ENCODE peak calls at places on chromosome 17, in four cellular contexts. N, W, Y and O are unnamed samples.

GRCh38 chr17:45147102-45147580 is 1.1 kb upstream of the HEXIM1 start:
- DNase-seq in N (no peak), W (no peak), Y (no peak), O (no peak)

GRCh38 chr17:18129041-18129502 is 20.5 kb downstream of the MYO15A start:
- DNase-seq in N (no peak), W (no peak), Y (no peak), O (peak)

GRCh38 chr17:65345261-65346060 is 208.3 kb downstream of the RGS9 start:
- DNase-seq in N (no peak), W (no peak), Y (no peak), O (no peak)

GRCh38 chr17:20823890-20824289 is 218.9 kb downstream of the USP22 start:
- DNase-seq in N (no peak), W (no peak), Y (no peak), O (no peak)

GRCh38 chr17:39927928-39928867 is 666 bp downstream of the LRRC3C start:
- DNase-seq in N (peak), W (peak), Y (peak), O (peak)

GRCh38 chr17:48734328-48735056 is 5.9 kb upstream of the HOXB13 start:
- DNase-seq in N (no peak), W (no peak), Y (no peak), O (no peak)

GRCh38 chr17:44190496-44190895 is 3.7 kb downstream of the TMUB2 start:
- DNase-seq in N (no peak), W (no peak), Y (no peak), O (no peak)

GRCh38 chr17:61402978-61403845 is 3.6 kb downstream of the TBX2 start:
- DNase-seq in N (no peak), W (no peak), Y (peak), O (no peak)

GRCh38 chr17:67575325-67575724 is 142.4 kb upstream of the NOL11 start:
- DNase-seq in N (no peak), W (peak), Y (no peak), O (no peak)

GRCh38 chr17:75490173-75490743 is 25.1 kb downstream of the CASKIN2 start:
- DNase-seq in N (no peak), W (no peak), Y (no peak), O (no peak)

GRCh38 chr17:75688209-75688771 is 21.2 kb downstream of the SAP30BP start:
- DNase-seq in N (no peak), W (no peak), Y (no peak), O (no peak)

GRCh38 chr17:13642188-13642587 is 40.5 kb upstream of the HS3ST3A1 start:
- DNase-seq in N (no peak), W (no peak), Y (no peak), O (no peak)

GRCh38 chr17:15908378-15908777 is 36.6 kb upstream of the ADORA2B start:
- DNase-seq in N (no peak), W (no peak), Y (no peak), O (no peak)

GRCh38 chr17:44922136-44922535 is 6.8 kb upstream of the GFAP start:
- DNase-seq in N (no peak), W (no peak), Y (no peak), O (no peak)

GRCh38 chr17:32275060-32276042 is 9.7 kb downstream of the RHBDL3 start:
- DNase-seq in N (peak), W (no peak), Y (peak), O (peak)

GRCh38 chr17:32276217-32276616 is 10.6 kb downstream of the RHBDL3 start:
- DNase-seq in N (no peak), W (no peak), Y (no peak), O (no peak)

GRCh38 chr17:32271844-32272243 is 6.2 kb downstream of the RHBDL3 start:
- DNase-seq in N (no peak), W (no peak), Y (no peak), O (no peak)

GRCh38 chr17:32274643-32275042 is 9.0 kb downstream of the RHBDL3 start:
- DNase-seq in N (no peak), W (no peak), Y (no peak), O (no peak)

DNA sequence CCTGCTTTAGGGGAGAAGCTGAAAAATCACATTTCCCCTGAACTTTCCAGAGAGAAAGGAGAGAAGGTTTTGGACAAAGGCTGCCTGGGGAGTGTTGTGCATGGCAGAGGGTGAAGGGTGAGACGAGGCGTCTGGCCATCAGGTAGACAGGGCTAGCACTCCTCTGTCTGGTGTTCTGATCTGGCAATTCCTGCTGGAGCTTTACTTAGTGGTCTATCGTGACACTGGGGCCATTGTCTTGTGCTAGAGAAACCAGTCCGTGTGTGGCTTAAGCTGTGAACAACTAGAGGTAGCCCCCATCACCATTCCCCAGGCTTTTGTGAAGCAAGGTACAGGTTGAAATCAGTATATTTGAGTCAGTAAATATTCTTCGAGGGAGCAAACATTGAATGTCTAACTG is 8.5 kb downstream of the RHBDL3 start:
- DNase-seq in N (no peak), W (no peak), Y (no peak), O (no peak)
- TF ChIP-seq USF2 in N (no peak), W (no peak), Y (no peak), O (no peak)

GRCh38 chr17:51398128-51398525 is 137.8 kb downstream of the UTP18 start:
- DNase-seq in N (no peak), W (no peak), Y (no peak), O (no peak)
- TF ChIP-seq PHF8 in N (no peak), W (no peak), Y (no peak), O (no peak)

GRCh38 chr17:80092959-80093358 is 8.4 kb upstream of the GAA start:
- DNase-seq in N (no peak), W (no peak), Y (no peak), O (no peak)
- TF ChIP-seq EP300 in N (no peak), W (no peak), Y (no peak), O (no peak)

GRCh38 chr17:76820523-76820922 is 47.7 kb upstream of the MGAT5B start:
- DNase-seq in N (no peak), W (no peak), Y (no peak), O (no peak)

GRCh38 chr17:76820039-76820438 is 48.2 kb upstream of the MGAT5B start:
- DNase-seq in N (no peak), W (no peak), Y (no peak), O (no peak)

GRCh38 chr17:76826290-76827138 is 41.7 kb upstream of the MGAT5B start:
- DNase-seq in N (no peak), W (no peak), Y (no peak), O (no peak)

GRCh38 chr17:76824103-76824502 is 44.1 kb upstream of the MGAT5B start:
- DNase-seq in N (no peak), W (no peak), Y (no peak), O (no peak)

DNA sequence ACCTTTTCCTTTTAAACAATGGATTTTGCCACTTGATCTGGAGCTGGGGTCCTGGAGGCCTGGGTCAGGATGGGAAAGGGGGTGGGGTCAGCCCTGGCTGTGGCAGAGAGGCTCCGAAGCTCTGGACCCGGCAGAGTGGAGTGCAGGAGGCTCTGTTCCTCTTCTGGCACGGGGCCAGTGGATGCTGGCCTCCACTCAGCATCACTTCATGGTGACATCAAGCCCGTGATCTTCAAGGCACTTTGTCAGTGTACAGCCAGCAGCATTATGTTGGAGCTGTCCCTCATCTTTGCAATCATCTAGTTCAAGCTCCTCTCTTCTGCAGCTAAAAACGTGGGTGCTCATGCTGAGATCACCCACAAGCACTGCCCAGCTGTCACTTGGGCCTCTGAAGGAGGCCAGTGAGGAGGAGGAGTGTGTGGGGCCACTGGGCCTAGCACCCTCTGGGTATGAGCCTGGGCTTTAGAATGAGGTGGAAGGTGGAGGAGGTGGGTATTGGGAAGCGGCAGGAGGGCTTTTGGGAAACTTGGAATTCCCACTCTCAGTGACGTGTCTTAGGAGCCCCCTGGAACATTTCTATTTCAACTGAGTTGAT is 45.9 kb upstream of the MGAT5B start:
- DNase-seq in N (no peak), W (no peak), Y (no peak), O (no peak)
- TF ChIP-seq USF2 in N (no peak), W (no peak), Y (no peak), O (no peak)

GRCh38 chr17:5509482-5509881 is 23.1 kb downstream of the MIS12 start:
- DNase-seq in N (no peak), W (no peak), Y (no peak), O (no peak)
- TF ChIP-seq PHF8 in N (no peak), W (no peak), Y (no peak), O (no peak)

GRCh38 chr17:4553669-4554068 is 1.5 kb downstream of the MYBBP1A start:
- DNase-seq in N (no peak), W (no peak), Y (no peak), O (no peak)

GRCh38 chr17:4556996-4557395 is 1.8 kb upstream of the MYBBP1A start:
- DNase-seq in N (no peak), W (no peak), Y (no peak), O (no peak)

GRCh38 chr17:4554441-4554996 is 665 bp downstream of the MYBBP1A start:
- DNase-seq in N (peak), W (no peak), Y (no peak), O (no peak)

GRCh38 chr17:4555863-4556646 is 871 bp upstream of the MYBBP1A start:
- DNase-seq in N (no peak), W (no peak), Y (no peak), O (no peak)

DNA sequence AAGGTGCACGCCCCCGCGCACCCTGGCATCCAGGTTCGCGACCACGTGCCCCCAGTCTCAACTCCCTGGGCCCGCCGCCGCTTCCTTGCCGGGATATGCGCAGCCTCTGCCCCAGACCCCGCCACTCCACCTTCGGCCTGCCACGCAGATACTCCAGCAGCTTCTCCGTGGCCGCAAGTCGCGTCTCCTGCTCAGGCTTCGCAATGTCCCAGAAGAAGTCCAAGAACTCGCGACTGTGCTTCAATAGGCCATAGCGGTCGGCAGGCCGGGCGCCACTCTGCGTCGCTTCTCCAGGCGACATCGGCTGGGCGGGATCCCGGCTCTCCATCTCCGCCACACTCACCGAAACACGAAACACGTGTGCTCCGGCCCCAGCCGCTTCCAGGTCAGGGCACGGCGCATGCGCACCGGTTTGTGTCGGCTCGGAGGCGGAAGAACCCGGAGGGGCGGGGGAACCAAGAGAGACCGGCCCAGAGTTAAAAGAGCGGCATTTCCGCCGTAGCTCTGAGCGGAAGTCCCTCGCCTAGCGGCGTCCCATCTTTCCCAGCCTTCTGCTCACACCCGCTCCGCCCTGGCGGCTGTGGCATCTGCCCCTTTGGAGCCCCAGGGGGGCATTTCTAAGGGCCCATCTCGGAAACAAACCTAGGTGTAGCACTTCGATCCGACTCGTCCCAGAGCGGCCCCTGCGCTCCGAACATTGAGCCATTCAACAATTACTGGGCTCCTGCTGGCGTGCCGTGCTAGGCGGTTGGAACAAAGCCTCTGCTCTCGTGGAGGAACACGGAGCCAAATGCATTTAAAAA is at the start of gene MYBBP1A:
- DNase-seq in N (peak), W (peak), Y (peak), O (peak)
- TF ChIP-seq EP300 in N (no peak), W (no peak), Y (no peak), O (no peak)